ENCODE peak calls at places on chromosomes 3 and 15, in five cellular contexts. One of them, this sample, is unnamed.

GRCh38 chr3:41808152-41808551 is 153.8 kb downstream of the ULK4 start:
- DNase-seq in stimulated activated CD8-positive, alpha-beta memory T cell treated with anti-CD3 and anti-CD28 coated beads, Interleukin-4, amount 100 ng/mL, for 1 hour: no peak
- DNase-seq in Ammon's horn: no peak
- DNase-seq in T-helper 9 cell: no peak
- DNase-seq in stomach: no peak
- DNase-seq in this sample: no peak

GRCh38 chr3:156826896-156827882 is 1.0 kb downstream of the LEKR1 start:
- DNase-seq in stimulated activated CD8-positive, alpha-beta memory T cell treated with anti-CD3 and anti-CD28 coated beads, Interleukin-4, amount 100 ng/mL, for 1 hour: no peak
- DNase-seq in Ammon's horn: no peak
- DNase-seq in T-helper 9 cell: no peak
- DNase-seq in stomach: no peak
- DNase-seq in this sample: no peak

GRCh38 chr3:116669576-116669975 is 40.0 kb upstream of the TUSC7 start:
- DNase-seq in stimulated activated CD8-positive, alpha-beta memory T cell treated with anti-CD3 and anti-CD28 coated beads, Interleukin-4, amount 100 ng/mL, for 1 hour: no peak
- DNase-seq in Ammon's horn: peak; percentile 20
- DNase-seq in T-helper 9 cell: no peak
- DNase-seq in stomach: no peak
- DNase-seq in this sample: no peak

GRCh38 chr15:63198752-63199250 is 9.4 kb downstream of the RAB8B start:
- DNase-seq in stimulated activated CD8-positive, alpha-beta memory T cell treated with anti-CD3 and anti-CD28 coated beads, Interleukin-4, amount 100 ng/mL, for 1 hour: no peak
- DNase-seq in Ammon's horn: no peak
- DNase-seq in T-helper 9 cell: no peak
- DNase-seq in stomach: no peak
- DNase-seq in this sample: no peak

GRCh38 chr3:120344349-120344748 is 4.8 kb downstream of the LRRC58 start:
- DNase-seq in stimulated activated CD8-positive, alpha-beta memory T cell treated with anti-CD3 and anti-CD28 coated beads, Interleukin-4, amount 100 ng/mL, for 1 hour: no peak
- DNase-seq in Ammon's horn: no peak
- DNase-seq in T-helper 9 cell: no peak
- DNase-seq in stomach: no peak
- DNase-seq in this sample: no peak

GRCh38 chr3:51568041-51568440 is 29.5 kb downstream of the RAD54L2 start:
- DNase-seq in stimulated activated CD8-positive, alpha-beta memory T cell treated with anti-CD3 and anti-CD28 coated beads, Interleukin-4, amount 100 ng/mL, for 1 hour: no peak
- DNase-seq in Ammon's horn: peak; percentile 62
- DNase-seq in T-helper 9 cell: no peak
- DNase-seq in stomach: no peak
- DNase-seq in this sample: no peak

GRCh38 chr3:160368804-160369203 is 30.2 kb downstream of the IFT80 start:
- DNase-seq in stimulated activated CD8-positive, alpha-beta memory T cell treated with anti-CD3 and anti-CD28 coated beads, Interleukin-4, amount 100 ng/mL, for 1 hour: no peak
- DNase-seq in Ammon's horn: no peak
- DNase-seq in T-helper 9 cell: no peak
- DNase-seq in stomach: no peak
- DNase-seq in this sample: no peak

GRCh38 chr15:70761931-70762468 is 1.4 kb downstream of the UACA start:
- DNase-seq in stimulated activated CD8-positive, alpha-beta memory T cell treated with anti-CD3 and anti-CD28 coated beads, Interleukin-4, amount 100 ng/mL, for 1 hour: no peak
- DNase-seq in Ammon's horn: no peak
- DNase-seq in T-helper 9 cell: no peak
- DNase-seq in stomach: no peak
- DNase-seq in this sample: no peak

GRCh38 chr3:192915306-192915705 is 2.4 kb downstream of the MB21D2 start:
- DNase-seq in stimulated activated CD8-positive, alpha-beta memory T cell treated with anti-CD3 and anti-CD28 coated beads, Interleukin-4, amount 100 ng/mL, for 1 hour: no peak
- DNase-seq in Ammon's horn: peak; percentile 77
- DNase-seq in T-helper 9 cell: no peak
- DNase-seq in stomach: no peak
- DNase-seq in this sample: no peak

GRCh38 chr3:63364909-63365308 is 86.8 kb downstream of the SYNPR start:
- DNase-seq in stimulated activated CD8-positive, alpha-beta memory T cell treated with anti-CD3 and anti-CD28 coated beads, Interleukin-4, amount 100 ng/mL, for 1 hour: no peak
- DNase-seq in Ammon's horn: no peak
- DNase-seq in T-helper 9 cell: no peak
- DNase-seq in stomach: no peak
- DNase-seq in this sample: no peak

GRCh38 chr3:157786618-157787017 is 283.4 kb upstream of the VEPH1 start:
- DNase-seq in stimulated activated CD8-positive, alpha-beta memory T cell treated with anti-CD3 and anti-CD28 coated beads, Interleukin-4, amount 100 ng/mL, for 1 hour: no peak
- DNase-seq in Ammon's horn: no peak
- DNase-seq in T-helper 9 cell: no peak
- DNase-seq in stomach: no peak
- DNase-seq in this sample: no peak